ENCODE peak calls at places on chromosomes 2 and 18, in ten cellular contexts. F is fibroblast of lung; J is cardiac muscle cell; S is stomach; Q is lower lobe of right lung; P is effector memory CD4-positive, alpha-beta T cell; U is heart right ventricle; T is NT2/D1; E is right atrium auricular region; X is neuronal stem cell. R is an unnamed sample. For H3K4me1, the result is how much of the 10 kb centered on the place peaks cover.

GRCh38 chr2:230906471-230907230 is 18.4 kb downstream of the GPR55 start:
- DNase-seq in F (no peak), J (peak), S (peak), Q (no peak), P (no peak), U (no peak), T (no peak), E (no peak), X (no peak), R (no peak)

GRCh38 chr18:2898131-2898640 is 51.4 kb downstream of the EMILIN2 start:
- DNase-seq in F (no peak), J (no peak), S (no peak), Q (no peak), P (no peak), U (peak), T (no peak), E (no peak), X (no peak), R (no peak)

GRCh38 chr18:56377161-56377560 is 261.2 kb downstream of the TXNL1 start:
- DNase-seq in F (no peak), J (no peak), S (no peak), Q (no peak), P (no peak), U (no peak), T (no peak), E (no peak), X (no peak), R (no peak)

GRCh38 chr18:72848534-72849237 is 19.1 kb downstream of the NETO1 start:
- DNase-seq in F (no peak), J (no peak), S (no peak), Q (no peak), P (no peak), U (no peak), T (no peak), E (no peak), X (no peak), R (no peak)

GRCh38 chr2:199477277-199477834 is 19.6 kb upstream of the SATB2 start:
- DNase-seq in F (no peak), J (no peak), S (no peak), Q (no peak), P (no peak), U (no peak), T (no peak), E (no peak), X (no peak), R (no peak)

GRCh38 chr2:171893196-171893823 is 734 bp downstream of the SLC25A12 start:
- DNase-seq in F (no peak), J (no peak), S (no peak), Q (no peak), P (no peak), U (no peak), T (no peak), E (no peak), X (no peak), R (no peak)

GRCh38 chr2:26768759-26769500 is 4.8 kb downstream of the SLC35F6 start:
- DNase-seq in F (peak), J (no peak), S (peak), Q (peak), P (no peak), U (peak), T (no peak), E (peak), X (no peak), R (peak)

GRCh38 chr18:34760444-34760843 is 50.3 kb downstream of the DTNA start:
- DNase-seq in F (no peak), J (no peak), S (no peak), Q (no peak), P (no peak), U (peak), T (no peak), E (no peak), X (no peak), R (no peak)

GRCh38 chr2:126877041-126877440 is 21.6 kb upstream of the TEX51 start:
- DNase-seq in F (no peak), J (no peak), S (no peak), Q (no peak), P (no peak), U (no peak), T (no peak), E (no peak), X (no peak), R (no peak)

GRCh38 chr2:147511491-147511948 is 333.3 kb upstream of the ACVR2A start:
- DNase-seq in F (peak), J (no peak), S (no peak), Q (peak), P (no peak), U (peak), T (no peak), E (no peak), X (no peak), R (peak)

GRCh38 chr18:48049757-48050156 is 119.3 kb upstream of the SMAD2 start:
- DNase-seq in F (no peak), J (no peak), S (no peak), Q (peak), P (no peak), U (no peak), T (no peak), E (no peak), X (no peak), R (no peak)

GRCh38 chr18:48356151-48356745 is 52.9 kb downstream of the ZBTB7C start:
- DNase-seq in F (no peak), J (no peak), S (no peak), Q (no peak), P (no peak), U (no peak), T (no peak), E (peak), X (no peak), R (no peak)

GRCh38 chr18:5630057-5630765 is 86.4 kb upstream of the EPB41L3 start:
- DNase-seq in F (no peak), J (peak), S (peak), Q (peak), P (no peak), U (peak), T (no peak), E (peak), X (peak), R (peak)

GRCh38 chr18:49342690-49343089 is 117.8 kb downstream of the DYM start:
- DNase-seq in F (peak), J (no peak), S (no peak), Q (no peak), P (no peak), U (no peak), T (no peak), E (no peak), X (no peak), R (no peak)

GRCh38 chr18:35469696-35470095 is 28.1 kb downstream of the INO80C start:
- DNase-seq in F (no peak), J (no peak), S (no peak), Q (no peak), P (no peak), U (no peak), T (no peak), E (no peak), X (no peak), R (no peak)

GRCh38 chr18:26813043-26813442 is 52.5 kb downstream of the AQP4 start:
- DNase-seq in F (no peak), J (peak), S (peak), Q (no peak), P (no peak), U (no peak), T (peak), E (no peak), X (no peak), R (no peak)

GRCh38 chr2:143852748-143853147 is 667.2 kb downstream of the ZEB2 start:
- DNase-seq in F (no peak), J (peak), S (no peak), Q (no peak), P (no peak), U (no peak), T (peak), E (no peak), X (no peak), R (no peak)

GRCh38 chr2:16080516-16080915 is 140.2 kb downstream of the MYCN start:
- DNase-seq in F (no peak), J (no peak), S (no peak), Q (no peak), P (no peak), U (no peak), T (no peak), E (no peak), X (no peak), R (no peak)

GRCh38 chr18:48808476-48808875 is 142.3 kb downstream of the SMAD7 start:
- DNase-seq in F (no peak), J (no peak), S (no peak), Q (no peak), P (no peak), U (no peak), T (no peak), E (peak), X (no peak), R (no peak)

GRCh38 chr2:8550932-8551621 is 130.8 kb upstream of the ID2 start:
- DNase-seq in F (no peak), J (no peak), S (no peak), Q (no peak), P (no peak), U (no peak), T (no peak), E (no peak), X (no peak), R (no peak)

GRCh38 chr2:119937680-119938079 is 75.2 kb upstream of the EPB41L5 start:
- DNase-seq in F (no peak), J (no peak), S (no peak), Q (no peak), P (no peak), U (no peak), T (no peak), E (no peak), X (no peak), R (no peak)

GRCh38 chr2:205613970-205614559 is 68.2 kb upstream of the NRP2 start:
- DNase-seq in F (no peak), J (no peak), S (no peak), Q (no peak), P (no peak), U (no peak), T (no peak), E (no peak), X (no peak), R (no peak)

GRCh38 chr2:18589354-18589753 is at the start of gene NT5C1B:
- DNase-seq in F (no peak), J (no peak), S (no peak), Q (no peak), P (no peak), U (no peak), T (no peak), E (no peak), X (no peak), R (no peak)

GRCh38 chr2:239636808-239637207 is 236.0 kb upstream of the HDAC4 start:
- DNase-seq in F (no peak), J (no peak), S (no peak), Q (no peak), P (no peak), U (no peak), T (no peak), E (no peak), X (no peak), R (no peak)

GRCh38 chr2:26692814-26693286 is 328 bp downstream of the KCNK3 start:
- DNase-seq in F (peak), J (peak), S (no peak), Q (no peak), P (no peak), U (no peak), T (peak), E (no peak), X (no peak), R (no peak)

GRCh38 chr18:46282177-46282570 is 178.0 kb downstream of the HAUS1 start:
- DNase-seq in F (no peak), J (no peak), S (no peak), Q (no peak), P (no peak), U (no peak), T (no peak), E (no peak), X (no peak), R (no peak)
- H3K4me1 ChIP-seq in F (under half), J (under half), S (under half), Q (under half), P (under half), U (under half), T (under half), E (under half), X (under half), R (under half)

GRCh38 chr18:57771626-57772025 is 31.5 kb downstream of the ATP8B1 start:
- DNase-seq in F (no peak), J (no peak), S (no peak), Q (no peak), P (no peak), U (no peak), T (no peak), E (no peak), X (no peak), R (no peak)
- H3K4me1 ChIP-seq in F (under half), J (under half), S (half or more), Q (half or more), P (under half), U (half or more), T (under half), E (half or more), X (under half), R (under half)

GRCh38 chr2:96859338-96859649 is 1.5 kb upstream of the ANKRD39 start:
- DNase-seq in F (no peak), J (no peak), S (no peak), Q (no peak), P (no peak), U (peak), T (no peak), E (no peak), X (no peak), R (no peak)

GRCh38 chr2:96860065-96861029 is 2.5 kb upstream of the ANKRD39 start:
- DNase-seq in F (peak), J (no peak), S (no peak), Q (no peak), P (no peak), U (no peak), T (no peak), E (no peak), X (no peak), R (no peak)

GRCh38 chr2:96853321-96853720 is 4.5 kb downstream of the ANKRD39 start:
- DNase-seq in F (no peak), J (no peak), S (no peak), Q (no peak), P (no peak), U (no peak), T (no peak), E (no peak), X (no peak), R (no peak)

GRCh38 chr2:96859681-96860064 is 1.9 kb upstream of the ANKRD39 start:
- DNase-seq in F (no peak), J (no peak), S (no peak), Q (no peak), P (no peak), U (no peak), T (no peak), E (no peak), X (no peak), R (no peak)

DNA sequence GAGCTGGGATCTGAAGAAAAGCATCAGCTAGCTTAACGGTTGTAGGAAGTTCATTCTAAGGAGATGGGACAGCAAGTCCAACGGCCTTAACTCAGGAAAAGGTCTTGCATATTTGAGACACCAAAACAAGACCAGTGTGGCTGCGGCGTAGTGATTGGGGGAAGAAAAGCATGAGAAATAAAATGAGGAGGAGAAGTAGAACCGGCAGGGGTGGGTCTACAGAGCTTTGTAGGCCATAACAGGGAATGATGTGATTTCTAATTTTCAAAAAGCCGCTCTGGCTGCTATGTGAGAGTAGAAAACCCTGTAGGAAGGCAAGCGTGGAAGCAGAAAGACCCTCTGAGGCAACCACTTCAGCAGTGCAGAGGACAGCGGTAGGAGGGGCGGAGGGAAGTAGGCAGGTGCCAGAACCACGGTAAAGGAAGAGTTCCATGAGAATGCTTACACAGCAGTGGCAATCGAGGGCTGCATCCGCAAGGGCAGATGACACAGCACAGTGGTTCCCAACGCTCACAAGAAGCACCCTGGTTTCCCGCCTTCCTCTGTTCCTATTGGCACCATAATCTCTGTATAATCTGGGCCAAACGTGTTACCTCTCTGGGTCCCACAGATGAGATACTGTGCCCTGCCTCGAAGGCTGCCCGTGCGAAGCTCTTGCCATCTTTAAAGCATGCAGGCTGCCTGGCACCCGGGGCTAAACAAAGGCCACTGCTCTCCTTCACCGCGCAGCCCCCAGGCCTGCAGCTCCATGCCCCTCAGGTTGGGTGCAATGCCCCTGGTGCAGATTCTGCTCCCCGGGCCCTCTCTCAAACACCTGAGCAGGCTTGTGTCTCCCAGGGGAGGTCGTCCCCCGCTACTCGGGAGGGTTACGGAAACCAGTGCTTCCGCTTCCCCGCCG is 791 bp downstream of the ANKRD39 start:
- DNase-seq in F (peak), J (peak), S (no peak), Q (no peak), P (peak), U (no peak), T (no peak), E (no peak), X (no peak), R (no peak)
- H3K4me1 ChIP-seq in F (under half), J (under half), S (under half), Q (under half), P (under half), U (under half), T (under half), E (under half), X (under half), R (under half)

DNA sequence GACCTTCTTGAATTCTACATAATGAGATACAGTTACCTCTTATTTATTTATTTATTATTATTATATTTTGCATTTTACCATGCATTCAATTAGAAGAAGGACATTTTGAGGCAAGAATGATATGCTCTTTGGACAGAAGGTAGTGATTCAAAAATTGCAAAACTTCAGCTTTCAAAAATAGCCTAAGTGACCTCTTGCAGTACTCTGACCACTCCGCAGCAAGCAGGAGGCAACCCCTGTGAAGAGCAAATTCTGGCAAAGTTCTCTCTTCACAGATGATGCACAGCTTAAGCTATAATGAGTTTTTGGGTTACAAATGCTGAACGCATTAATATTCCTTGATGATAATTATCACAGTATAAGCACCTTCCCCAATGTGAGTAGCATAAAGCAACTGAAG is 170.0 kb downstream of the ZNF521 start:
- DNase-seq in F (no peak), J (no peak), S (no peak), Q (no peak), P (no peak), U (no peak), T (no peak), E (no peak), X (no peak), R (no peak)
- H3K4me1 ChIP-seq in F (under half), J (under half), S (under half), Q (under half), P (under half), U (under half), T (under half), E (under half), X (under half), R (under half)

GRCh38 chr18:22044474-22045220 is 124.7 kb upstream of the GATA6 start:
- DNase-seq in F (no peak), J (no peak), S (peak), Q (no peak), P (no peak), U (no peak), T (no peak), E (no peak), X (no peak), R (no peak)
- H3K4me1 ChIP-seq in F (under half), J (under half), S (under half), Q (under half), P (under half), U (under half), T (under half), E (under half), X (under half), R (under half)